ENCODE peak calls at places on chromosome 2, in four cellular contexts. V is heart right ventricle, B is K562, E is hepatocyte. M is an unnamed sample.
A peak's percentile ranks its signal among the peaks of the same experiment; 100 is the strongest.

GRCh38 chr2:199485732-199486335 is 28.1 kb upstream of the SATB2 start:
- DNase-seq in V (peak; percentile 29), B (peak; percentile 80), E (peak; percentile 75), M (no peak)

GRCh38 chr2:34004936-34005335 is 405.8 kb upstream of the FAM98A start:
- DNase-seq in V (no peak), B (no peak), E (no peak), M (peak; percentile 38)

GRCh38 chr2:160635488-160635887 is 141.9 kb upstream of the RBMS1 start:
- DNase-seq in V (no peak), B (no peak), E (no peak), M (no peak)

GRCh38 chr2:231342111-231342711 is 53.3 kb upstream of the B3GNT7 start:
- DNase-seq in V (no peak), B (no peak), E (no peak), M (peak; percentile 43)

GRCh38 chr2:85779641-85780315 is 26.0 kb downstream of the ATOH8 start:
- DNase-seq in V (no peak), B (no peak), E (no peak), M (no peak)

GRCh38 chr2:54589340-54590215 is 133.5 kb downstream of the SPTBN1 start:
- DNase-seq in V (no peak), B (peak; percentile 89), E (peak; percentile 45), M (no peak)

GRCh38 chr2:55163258-55163657 is 68.8 kb downstream of the CLHC1 start:
- DNase-seq in V (no peak), B (no peak), E (no peak), M (no peak)

GRCh38 chr2:30677861-30678385 is 129.3 kb downstream of the CAPN13 start:
- DNase-seq in V (no peak), B (no peak), E (no peak), M (no peak)

GRCh38 chr2:6215053-6215452 is 522.9 kb downstream of the SOX11 start:
- DNase-seq in V (no peak), B (no peak), E (no peak), M (no peak)

GRCh38 chr2:25313711-25314513 is 27.8 kb downstream of the DNMT3A start:
- DNase-seq in V (no peak), B (no peak), E (no peak), M (no peak)

GRCh38 chr2:150282821-150283309 is 204.6 kb downstream of the RND3 start:
- DNase-seq in V (no peak), B (no peak), E (no peak), M (no peak)

GRCh38 chr2:237858294-237859081 is 935 bp upstream of the RAMP1 start:
- DNase-seq in V (peak; percentile 47), B (peak; percentile 62), E (peak; percentile 88), M (peak; percentile 88)

GRCh38 chr2:237859533-237860272 is at the start of gene RAMP1:
- DNase-seq in V (no peak), B (no peak), E (peak; percentile 56), M (no peak)

GRCh38 chr2:237861875-237862527 is 2.6 kb downstream of the RAMP1 start:
- DNase-seq in V (no peak), B (no peak), E (no peak), M (no peak)

GRCh38 chr2:237859082-237859433 is 365 bp upstream of the RAMP1 start:
- DNase-seq in V (no peak), B (no peak), E (no peak), M (no peak)

DNA sequence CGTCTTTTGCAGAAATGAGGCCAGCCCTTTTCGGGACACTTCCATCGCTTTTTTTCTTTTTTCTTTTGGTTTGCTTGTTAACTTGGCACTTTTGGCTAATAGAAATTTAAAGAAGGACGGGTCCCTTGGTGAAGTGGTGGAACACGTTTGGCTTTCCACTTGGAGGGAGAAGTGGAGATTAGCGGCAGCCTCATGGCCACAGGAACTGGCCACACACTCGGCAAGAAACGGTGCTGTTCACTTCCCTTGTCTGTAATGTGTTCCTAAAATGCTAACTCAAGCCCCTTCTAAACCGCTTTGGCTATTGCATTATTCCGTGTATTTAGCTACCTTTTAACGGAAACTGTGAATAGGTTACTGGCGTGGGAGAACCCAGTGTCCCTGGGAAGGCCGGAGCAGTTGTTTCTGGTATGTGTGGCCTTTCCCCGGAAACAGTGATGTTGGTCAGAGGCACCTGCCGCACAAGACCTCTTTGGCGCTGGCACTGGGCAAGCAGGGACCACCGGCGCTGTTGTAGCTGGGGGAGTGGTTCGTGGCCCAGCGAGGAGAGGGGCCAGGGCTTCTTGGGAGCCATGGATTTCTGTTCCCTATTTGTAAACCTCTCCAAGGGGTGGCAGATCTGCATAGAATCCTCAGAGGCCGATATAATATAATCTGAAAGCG is 981 bp downstream of the RAMP1 start:
- DNase-seq in V (no peak), B (no peak), E (no peak), M (no peak)
- H3K4me3 ChIP-seq in V (peak overlapping the region; percentile 66), B (no peak overlapping the region), E (peak overlapping the region; percentile 65), M (peak overlapping the region; percentile 71)

DNA sequence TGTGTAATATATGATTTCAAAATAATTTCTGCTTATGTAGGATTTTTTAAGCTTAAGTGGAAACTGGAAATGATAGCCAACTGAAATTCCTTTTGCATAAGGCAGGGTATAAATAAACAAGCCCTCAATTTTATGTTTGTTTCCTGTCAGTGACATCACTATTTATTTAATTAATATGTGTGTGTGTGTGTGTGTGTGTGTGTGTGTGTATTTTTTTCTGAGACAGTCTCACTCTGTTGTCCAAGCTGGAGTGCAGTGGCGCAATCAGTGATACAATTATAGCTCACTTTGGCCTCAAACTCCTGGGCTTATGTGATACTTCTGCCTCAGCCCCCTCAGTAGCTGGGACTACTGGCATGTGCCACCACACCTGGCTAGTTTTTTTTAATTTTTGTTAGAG is 29.3 kb upstream of the CYP20A1 start:
- DNase-seq in V (no peak), B (no peak), E (no peak), M (no peak)
- H3K4me3 ChIP-seq in V (no peak overlapping the region), B (no peak overlapping the region), E (no peak overlapping the region), M (no peak overlapping the region)

DNA sequence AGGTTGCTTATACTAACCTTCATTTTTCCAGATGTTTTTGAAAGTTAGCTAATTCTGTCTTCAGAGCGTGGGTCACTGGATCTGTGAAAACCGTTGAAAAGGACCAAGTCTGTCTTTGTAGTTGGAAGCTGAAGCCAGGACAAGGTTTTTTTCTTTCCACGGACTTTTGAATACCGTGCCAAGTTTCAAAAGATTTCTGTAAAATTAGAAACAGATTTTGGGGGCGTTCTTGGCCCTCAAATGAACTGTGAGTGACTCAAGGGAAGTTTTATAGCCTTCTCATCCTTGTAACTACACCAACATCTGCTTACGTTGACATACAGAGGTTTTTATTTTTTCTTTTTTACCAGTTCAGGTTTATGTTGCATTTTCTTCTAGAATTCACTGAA is at the start of gene FAP:
- DNase-seq in V (no peak), B (no peak), E (peak; percentile 58), M (no peak)
- H3K4me3 ChIP-seq in V (peak within 1 kb of the TSS; percentile 46), B (no peak within 1 kb of the TSS), E (peak within 1 kb of the TSS; percentile 21), M (peak within 1 kb of the TSS; percentile 17)

DNA sequence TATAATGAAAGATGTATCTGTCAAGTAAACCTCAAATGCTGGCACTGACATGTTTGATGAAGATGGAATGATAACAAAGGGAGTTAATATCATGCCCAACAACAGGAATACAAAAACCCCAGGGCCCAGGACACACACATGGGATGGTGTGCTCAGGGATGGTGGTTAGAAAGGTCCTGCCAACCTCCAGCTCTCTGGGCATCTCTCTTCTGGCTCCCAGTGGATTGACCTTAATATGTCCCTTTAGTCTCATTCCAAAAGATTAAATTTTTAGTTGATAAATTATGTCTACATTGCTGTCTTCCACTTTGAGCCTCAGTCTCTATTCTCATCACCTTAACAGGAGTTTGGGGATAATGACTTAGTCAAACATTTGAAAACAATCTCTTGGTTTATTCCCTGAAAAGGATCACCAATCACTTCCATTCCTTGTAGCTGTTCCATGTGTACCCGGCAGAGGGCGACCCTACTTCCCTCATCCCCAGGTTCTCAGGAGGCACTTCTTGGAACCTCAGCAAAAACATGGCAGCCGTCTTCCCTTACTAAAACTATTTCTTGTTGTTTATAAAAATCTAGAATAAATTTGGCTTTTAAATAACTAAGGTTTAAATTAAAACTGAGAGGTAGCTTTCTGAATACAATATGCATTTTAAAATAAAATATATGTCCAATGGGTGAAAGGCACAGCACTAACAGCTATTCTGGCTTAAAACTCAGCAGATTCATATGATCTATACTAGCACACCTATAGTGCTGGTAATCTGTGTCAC is 29.6 kb downstream of the MCEE start:
- DNase-seq in V (peak; percentile 30), B (peak; percentile 79), E (peak; percentile 68), M (peak; percentile 34)
- H3K4me3 ChIP-seq in V (no peak overlapping the region), B (no peak overlapping the region), E (no peak overlapping the region), M (no peak overlapping the region)

GRCh38 chr2:137167651-137168050 is 402.3 kb downstream of the THSD7B start:
- DNase-seq in V (no peak), B (no peak), E (no peak), M (no peak)
- H3K4me3 ChIP-seq in V (no peak overlapping the region), B (no peak overlapping the region), E (no peak overlapping the region), M (no peak overlapping the region)

DNA sequence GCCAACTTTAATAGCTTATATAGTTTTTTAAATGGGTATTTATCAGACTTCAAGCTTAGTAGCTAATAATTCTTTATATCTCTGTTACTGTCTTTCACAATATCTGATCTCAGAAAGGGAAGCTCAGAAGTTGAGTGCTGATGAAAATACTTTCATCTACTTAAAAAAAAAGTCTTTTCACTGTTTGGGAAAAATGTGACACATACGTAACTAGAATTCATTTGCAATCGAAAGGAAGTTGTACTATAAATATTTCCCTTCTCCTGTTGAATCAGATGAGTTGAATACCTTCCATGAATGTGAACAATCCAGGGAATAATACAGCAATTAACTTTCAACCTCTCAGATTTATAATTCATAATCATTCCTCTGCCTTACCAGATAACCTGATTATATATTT is 811 bp upstream of the SCG2 start:
- DNase-seq in V (no peak), B (no peak), E (no peak), M (no peak)
- H3K4me3 ChIP-seq in V (no peak overlapping the region), B (no peak overlapping the region), E (no peak overlapping the region), M (no peak overlapping the region)

M was measured in dorsolateral prefrontal cortex.